ENCODE peak calls at places on chromosomes 2 and 18, in five cellular contexts. C, B, O, N and P are unnamed samples. For H3K4me1, the result is how much of the 10 kb centered on the place peaks cover.

GRCh38 chr18:39058386-39059000 is 1492.9 kb upstream of the CELF4 start:
- DNase-seq in C (no peak), B (peak), O (no peak), N (no peak), P (no peak)

GRCh38 chr2:161046876-161047275 is 113.4 kb upstream of the TANK start:
- DNase-seq in C (no peak), B (no peak), O (no peak), N (peak), P (no peak)

GRCh38 chr2:149021761-149022160 is 16.7 kb upstream of the LYPD6B start:
- DNase-seq in C (no peak), B (no peak), O (no peak), N (no peak), P (no peak)

GRCh38 chr18:50297621-50298442 is 10.3 kb upstream of the CXXC1 start:
- DNase-seq in C (peak), B (peak), O (peak), N (peak), P (peak)

GRCh38 chr2:176137883-176138282 is 8.4 kb downstream of the HOXD8 start:
- DNase-seq in C (no peak), B (no peak), O (no peak), N (no peak), P (no peak)

GRCh38 chr18:48990497-48991298 is 39.9 kb upstream of the SMAD7 start:
- DNase-seq in C (peak), B (no peak), O (no peak), N (peak), P (no peak)

GRCh38 chr2:128787616-128788015 is 468.9 kb upstream of the HS6ST1 start:
- DNase-seq in C (no peak), B (no peak), O (no peak), N (no peak), P (peak)

GRCh38 chr2:187117483-187117882 is 268.5 kb upstream of the ZSWIM2 start:
- DNase-seq in C (peak), B (peak), O (no peak), N (no peak), P (no peak)

GRCh38 chr18:31270578-31270977 is 47.4 kb upstream of the DSG1 start:
- DNase-seq in C (no peak), B (no peak), O (no peak), N (no peak), P (no peak)

GRCh38 chr2:113873867-113874266 is 16.0 kb upstream of the ACTR3 start:
- DNase-seq in C (no peak), B (no peak), O (no peak), N (no peak), P (no peak)

GRCh38 chr18:63152791-63153190 is 166.8 kb downstream of the BCL2 start:
- DNase-seq in C (no peak), B (no peak), O (no peak), N (no peak), P (no peak)

GRCh38 chr2:43539991-43540860 is 55.6 kb downstream of the THADA start:
- DNase-seq in C (peak), B (no peak), O (peak), N (peak), P (peak)

GRCh38 chr2:41668529-41668928 is 379.3 kb upstream of the PKDCC start:
- DNase-seq in C (no peak), B (peak), O (no peak), N (no peak), P (no peak)

GRCh38 chr2:223020971-223021675 is 30.9 kb upstream of the KCNE4 start:
- DNase-seq in C (no peak), B (no peak), O (no peak), N (no peak), P (no peak)

GRCh38 chr2:16604236-16604635 is 61.4 kb downstream of the CYRIA start:
- DNase-seq in C (no peak), B (no peak), O (no peak), N (peak), P (no peak)

GRCh38 chr2:150007815-150008430 is 420.3 kb upstream of the MMADHC start:
- DNase-seq in C (no peak), B (no peak), O (no peak), N (peak), P (no peak)

DNA sequence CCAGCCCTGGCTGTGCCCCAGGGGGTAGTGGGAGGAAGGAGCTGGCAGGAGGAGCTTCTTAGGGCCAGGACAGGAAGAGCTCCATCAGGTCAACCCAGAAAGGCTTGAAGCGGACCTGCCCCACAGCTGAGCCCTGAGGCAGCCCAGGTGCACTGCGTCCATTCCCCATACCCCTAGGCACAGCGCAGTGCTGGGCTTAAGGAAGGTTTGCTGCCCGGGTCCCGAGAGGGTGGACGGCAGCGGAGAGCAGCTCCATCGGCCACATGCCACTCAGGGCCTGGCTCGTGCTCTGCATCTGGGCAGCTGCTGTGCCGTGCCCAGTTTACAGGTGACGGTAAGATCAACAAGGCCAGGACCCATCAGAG is 26.4 kb downstream of the DNMT3A start:
- DNase-seq in C (no peak), B (no peak), O (no peak), N (no peak), P (no peak)
- H3K27ac ChIP-seq in C (peak), B (no peak), O (peak), N (no peak), P (no peak)

GRCh38 chr2:81839780-81840179 is 1535.2 kb upstream of the LRRTM1 start:
- DNase-seq in C (no peak), B (no peak), O (no peak), N (no peak), P (no peak)
- H3K4me1 ChIP-seq in C (under half), B (under half), O (under half), N (under half), P (under half)

GRCh38 chr18:2980607-2980923 is 32.4 kb downstream of the LPIN2 start:
- DNase-seq in C (no peak), B (no peak), O (no peak), N (no peak), P (no peak)

GRCh38 chr18:2983296-2983695 is 29.6 kb downstream of the LPIN2 start:
- DNase-seq in C (no peak), B (no peak), O (no peak), N (no peak), P (no peak)

GRCh38 chr18:2979871-2980606 is 32.9 kb downstream of the LPIN2 start:
- DNase-seq in C (peak), B (no peak), O (no peak), N (no peak), P (no peak)

GRCh38 chr18:2982452-2983172 is 30.3 kb downstream of the LPIN2 start:
- DNase-seq in C (peak), B (no peak), O (no peak), N (no peak), P (no peak)

GRCh38 chr18:2981212-2981728 is 31.7 kb downstream of the LPIN2 start:
- DNase-seq in C (peak), B (no peak), O (no peak), N (peak), P (no peak)
- H3K27ac ChIP-seq in C (peak), B (no peak), O (peak), N (no peak), P (peak)

GRCh38 chr2:136254681-136255080 is 136.7 kb upstream of the CXCR4 start:
- DNase-seq in C (no peak), B (no peak), O (no peak), N (no peak), P (no peak)
- H3K4me1 ChIP-seq in C (under half), B (under half), O (under half), N (under half), P (under half)

DNA sequence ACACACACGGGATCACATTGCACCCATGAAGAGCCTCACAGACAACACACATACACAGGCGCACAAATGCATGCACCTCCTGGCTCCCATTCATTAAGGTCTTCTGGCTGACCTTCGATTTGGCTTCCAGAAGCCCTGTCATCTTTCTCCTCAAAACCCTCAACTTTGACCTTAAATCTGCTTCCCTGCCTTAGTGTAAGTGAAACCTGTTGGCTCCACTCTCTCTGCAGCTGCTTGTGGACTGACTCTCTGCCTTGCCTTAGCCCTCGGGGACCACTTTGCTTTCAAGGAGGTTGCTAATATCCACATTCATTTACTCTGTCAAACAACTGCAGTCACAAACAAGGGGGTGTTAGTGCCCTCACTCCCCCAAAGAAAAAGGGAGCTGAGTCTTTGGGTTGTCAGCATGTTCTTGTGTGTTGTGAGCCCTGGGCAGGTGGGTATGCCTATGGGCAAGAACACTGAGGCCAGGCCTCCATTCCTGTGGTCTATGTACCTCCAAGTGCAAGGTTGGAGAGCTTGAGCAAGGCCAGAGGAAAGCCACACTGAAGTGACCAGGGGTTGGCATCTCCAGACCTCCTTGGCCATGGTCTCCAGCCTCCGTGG is 3.9 kb downstream of the OSR1 start:
- DNase-seq in C (no peak), B (no peak), O (no peak), N (no peak), P (no peak)
- H3K27ac ChIP-seq in C (no peak), B (no peak), O (peak), N (no peak), P (no peak)

GRCh38 chr2:119227346-119227745 is 3.7 kb downstream of the STEAP3 start:
- DNase-seq in C (no peak), B (no peak), O (no peak), N (no peak), P (no peak)
- H3K4me1 ChIP-seq in C (under half), B (under half), O (under half), N (under half), P (under half)